ENCODE peak calls at places on chromosome 22, in four cellular contexts. U, Y, Z and Q are unnamed samples. For H3K36me3, the result is how much of the 10 kb centered on the place peaks cover.

GRCh38 chr22:37525073-37525745 is 6.0 kb upstream of the CARD10 start:
- DNase-seq in U (peak), Y (no peak), Z (peak), Q (peak)

GRCh38 chr22:33070600-33070999 is 12.4 kb upstream of the SYN3 start:
- DNase-seq in U (no peak), Y (no peak), Z (no peak), Q (no peak)

GRCh38 chr22:44545773-44546172 is 47.7 kb upstream of the RTL6 start:
- DNase-seq in U (no peak), Y (peak), Z (no peak), Q (no peak)

GRCh38 chr22:22691716-22692701 is 47.6 kb downstream of the GGTLC2 start:
- DNase-seq in U (no peak), Y (no peak), Z (no peak), Q (no peak)

GRCh38 chr22:21961886-21962654 is 9.4 kb upstream of the PPM1F start:
- DNase-seq in U (peak), Y (peak), Z (peak), Q (peak)

GRCh38 chr22:21898354-21898896 is 31.0 kb upstream of the MAPK1 start:
- DNase-seq in U (no peak), Y (no peak), Z (no peak), Q (no peak)

GRCh38 chr22:34414467-34415440 is 494.5 kb upstream of the LARGE1 start:
- DNase-seq in U (peak), Y (peak), Z (no peak), Q (no peak)

GRCh38 chr22:24775769-24776492 is 1.4 kb upstream of the PIWIL3 start:
- DNase-seq in U (no peak), Y (no peak), Z (peak), Q (peak)

GRCh38 chr22:42964994-42965699 is 49.8 kb downstream of the PACSIN2 start:
- DNase-seq in U (no peak), Y (peak), Z (peak), Q (peak)

GRCh38 chr22:42613869-42614268 is 814 bp downstream of the POLDIP3 start:
- DNase-seq in U (peak), Y (no peak), Z (no peak), Q (no peak)

GRCh38 chr22:26322179-26322905 is 106.7 kb upstream of the ASPHD2 start:
- DNase-seq in U (peak), Y (no peak), Z (peak), Q (peak)

DNA sequence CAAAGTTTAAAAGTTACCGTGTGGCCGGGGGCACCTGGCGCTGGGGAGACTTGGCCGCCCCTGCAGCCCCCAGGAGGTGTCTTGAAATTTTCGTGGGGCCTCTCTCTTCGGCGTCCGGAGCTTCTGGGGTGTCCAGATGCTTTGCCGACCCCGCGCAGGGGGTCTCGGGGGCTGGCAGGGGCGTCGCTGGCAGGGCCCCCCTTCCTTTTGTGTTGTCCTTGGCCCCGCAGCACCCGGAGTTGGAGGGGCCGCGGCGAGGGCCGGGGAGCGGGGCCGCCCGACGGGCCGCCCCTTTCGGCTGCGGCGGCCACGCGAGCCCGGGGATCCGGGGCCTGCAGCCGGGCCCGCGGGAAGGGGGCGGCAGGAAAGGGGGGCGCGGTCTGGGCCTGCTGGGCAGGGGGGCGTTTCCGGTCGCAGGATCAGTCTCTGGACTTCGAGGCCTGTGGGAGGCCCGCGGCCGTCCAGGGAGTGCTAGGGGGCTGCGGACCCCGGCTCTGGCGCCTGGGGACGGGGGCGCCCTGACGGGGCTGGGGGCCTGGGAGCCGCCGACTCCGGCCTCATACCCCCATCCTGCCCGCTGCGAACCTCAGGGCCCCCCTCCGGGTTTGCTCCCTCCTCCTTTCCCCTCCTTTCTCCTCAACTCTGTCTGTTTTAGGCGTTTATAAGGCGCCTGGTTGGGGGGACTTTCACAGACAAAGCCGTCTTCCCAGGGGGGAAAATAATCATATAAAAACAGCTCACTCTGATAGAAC is 867 bp downstream of the ZC3H7B start:
- DNase-seq in U (no peak), Y (peak), Z (no peak), Q (no peak)
- TF ChIP-seq CTCF in U (no peak), Y (no peak), Z (no peak), Q (no peak)

GRCh38 chr22:39520054-39520873 is at the start of gene ATF4:
- DNase-seq in U (peak), Y (peak), Z (peak), Q (peak)

GRCh38 chr22:39519681-39520053 is 695 bp upstream of the ATF4 start:
- DNase-seq in U (no peak), Y (no peak), Z (no peak), Q (no peak)

GRCh38 chr22:39517470-39517869 is 2.9 kb upstream of the ATF4 start:
- DNase-seq in U (no peak), Y (no peak), Z (no peak), Q (no peak)

GRCh38 chr22:39518996-39519680 is 1.2 kb upstream of the ATF4 start:
- DNase-seq in U (peak), Y (no peak), Z (peak), Q (peak)

DNA sequence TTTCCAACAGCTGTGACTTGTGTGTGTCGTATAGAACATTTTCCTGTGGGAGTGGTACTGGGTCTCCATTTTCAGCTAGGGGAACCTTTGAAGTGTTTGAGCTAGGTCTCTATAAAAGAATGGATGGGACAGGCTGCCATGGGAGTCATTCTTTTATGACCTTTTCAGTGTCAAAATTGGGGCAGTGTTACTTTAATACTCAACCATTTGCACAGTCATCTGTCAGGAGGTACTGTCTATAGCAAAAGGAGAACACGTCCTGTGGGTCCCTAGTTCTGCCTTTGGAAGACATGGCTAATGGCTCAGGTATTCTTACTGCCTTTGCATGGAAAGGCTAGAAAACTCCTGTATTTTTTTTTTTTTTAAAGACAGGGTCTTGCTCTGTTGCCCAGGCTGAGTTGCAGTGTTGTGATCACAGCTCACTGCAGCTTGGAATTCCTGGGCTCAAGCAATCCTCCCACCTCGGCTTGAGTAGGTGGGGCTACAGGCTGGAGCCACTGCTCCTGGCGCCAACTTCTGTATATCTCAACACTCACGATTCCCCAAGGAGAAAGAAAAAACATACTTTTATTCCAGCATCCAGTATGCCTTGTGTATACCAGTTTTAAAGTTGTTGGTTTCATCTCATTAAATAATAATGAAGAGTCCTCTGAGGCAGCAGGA is 2.1 kb upstream of the ATF4 start:
- DNase-seq in U (no peak), Y (no peak), Z (peak), Q (no peak)
- H3K4me3 ChIP-seq in U (peak), Y (peak), Z (no peak), Q (no peak)

GRCh38 chr22:49917997-49918910 is at the start of the genes ALG12 and CRELD2:
- DNase-seq in U (peak), Y (peak), Z (peak), Q (peak)
- H3K36me3 ChIP-seq in U (under half), Y (under half), Z (under half), Q (under half)

DNA sequence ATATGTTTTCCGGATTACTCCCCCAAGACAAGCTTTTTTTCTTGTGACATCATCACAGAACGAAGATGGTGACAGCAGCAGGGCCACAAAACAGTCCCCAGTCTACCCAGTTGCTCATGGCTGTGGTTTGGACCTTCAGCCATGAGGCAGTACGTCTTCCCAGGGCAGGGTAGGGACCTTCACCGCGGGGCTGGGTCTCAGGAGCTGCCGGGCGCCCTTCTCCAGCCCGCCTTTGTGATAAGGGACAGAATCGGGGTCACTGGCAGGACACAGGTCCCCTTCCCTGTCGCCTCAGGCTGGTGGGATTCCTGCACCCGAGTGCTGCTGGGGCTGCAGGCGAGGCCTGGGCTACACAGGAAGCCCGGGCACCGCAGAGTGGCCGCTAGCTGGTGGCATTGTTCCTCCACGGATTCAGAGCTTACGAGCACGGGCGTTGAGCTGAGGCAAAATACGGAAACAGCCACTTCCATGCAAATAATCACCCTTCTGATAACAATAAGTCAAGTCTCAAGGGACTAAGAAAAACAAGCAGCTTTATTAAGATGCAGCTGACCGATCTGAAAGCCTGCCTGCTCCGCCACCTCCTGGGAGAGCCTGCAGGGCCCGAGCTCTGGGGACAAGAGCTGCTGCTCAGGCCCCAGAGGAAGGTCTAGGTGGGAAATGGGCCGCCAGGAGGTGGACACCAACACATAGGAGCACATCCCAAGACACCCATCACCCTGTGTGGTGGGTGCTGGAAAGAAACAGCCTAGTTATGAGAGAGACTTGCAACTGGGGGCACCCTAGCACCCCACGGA is 12.3 kb downstream of the TBX1 start:
- DNase-seq in U (no peak), Y (no peak), Z (no peak), Q (no peak)
- TF ChIP-seq CTCF in U (no peak), Y (no peak), Z (no peak), Q (no peak)

GRCh38 chr22:39244496-39245129 is at the start of gene PDGFB:
- DNase-seq in U (no peak), Y (peak), Z (no peak), Q (no peak)

GRCh38 chr22:39246690-39247332 is 2.0 kb upstream of the PDGFB start:
- DNase-seq in U (no peak), Y (no peak), Z (no peak), Q (no peak)

GRCh38 chr22:39246217-39246616 is 1.4 kb upstream of the PDGFB start:
- DNase-seq in U (no peak), Y (no peak), Z (no peak), Q (no peak)

GRCh38 chr22:39244073-39244495 is 698 bp downstream of the PDGFB start:
- DNase-seq in U (no peak), Y (peak), Z (no peak), Q (no peak)

GRCh38 chr22:39245130-39246039 is 603 bp upstream of the PDGFB start:
- DNase-seq in U (no peak), Y (no peak), Z (no peak), Q (no peak)
- H3K4me3 ChIP-seq in U (no peak), Y (no peak), Z (no peak), Q (no peak)

DNA sequence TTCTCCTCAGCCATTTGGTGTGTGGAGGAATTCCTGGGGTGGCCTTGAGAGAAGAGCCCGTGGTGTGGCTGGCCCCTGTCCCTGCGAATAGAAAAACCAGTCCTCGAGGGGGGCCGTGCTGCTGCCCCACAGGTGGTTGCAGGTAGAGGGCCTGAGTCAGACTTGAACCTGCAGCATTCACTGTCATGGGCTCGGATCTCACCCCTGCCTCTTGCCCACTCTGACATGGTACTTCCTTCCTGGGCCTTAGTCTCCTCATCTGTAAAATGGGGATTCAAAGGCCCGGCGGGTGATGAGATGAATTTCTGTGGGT is 19.4 kb downstream of the TRMU start:
- DNase-seq in U (no peak), Y (no peak), Z (no peak), Q (no peak)
- H3K36me3 ChIP-seq in U (under half), Y (half or more), Z (half or more), Q (half or more)

DNA sequence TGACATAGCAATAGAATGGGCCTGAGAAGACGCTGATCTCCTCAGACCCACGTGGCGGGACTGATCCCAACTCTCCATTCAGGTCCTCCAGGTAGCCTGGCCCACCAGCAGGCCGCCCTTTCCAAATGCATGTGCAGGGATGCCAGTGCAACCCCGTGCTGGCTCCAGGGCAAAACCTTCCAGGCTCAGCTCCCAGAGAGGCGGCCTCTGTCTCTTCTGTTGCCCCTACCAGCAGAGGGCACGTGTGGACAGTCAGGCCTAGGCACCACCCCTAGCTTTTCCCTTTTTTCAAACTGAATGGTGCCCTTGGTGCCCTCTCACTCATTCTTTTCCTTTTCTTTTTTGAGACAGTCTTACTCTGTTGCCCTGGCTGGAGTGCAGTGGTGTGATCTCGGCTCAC is 121.7 kb downstream of the OSBP2 start:
- DNase-seq in U (no peak), Y (peak), Z (no peak), Q (no peak)
- TF ChIP-seq CTCF in U (no peak), Y (peak), Z (no peak), Q (peak)